ENCODE peak calls at places on chromosomes 16 and 17, in six cellular contexts. One of them, this sample, is unnamed.

GRCh38 chr16:66520406-66521194 is 29.3 kb downstream of the TK2 start:
- DNase-seq in NCI-H2171 treated with DMSO at 0.1 percent for 48 hours: no peak
- DNase-seq in GM10248: no peak
- DNase-seq in SW 1271: no peak
- DNase-seq in NCI-H2081: no peak
- DNase-seq in stimulated activated CD4-positive, alpha-beta T cell treated with anti-CD3 and anti-CD28 coated beads, TNF-alpha, amount 100 ng/mL, for 24 hours: no peak
- DNase-seq in this sample: no peak

GRCh38 chr16:3084969-3085670 is 14.0 kb downstream of the ZSCAN10 start:
- DNase-seq in NCI-H2171 treated with DMSO at 0.1 percent for 48 hours: no peak
- DNase-seq in GM10248: no peak
- DNase-seq in SW 1271: no peak
- DNase-seq in NCI-H2081: no peak
- DNase-seq in stimulated activated CD4-positive, alpha-beta T cell treated with anti-CD3 and anti-CD28 coated beads, TNF-alpha, amount 100 ng/mL, for 24 hours: no peak
- DNase-seq in this sample: no peak

GRCh38 chr16:57800213-57801097 is 1.8 kb downstream of the KIFC3 start:
- DNase-seq in NCI-H2171 treated with DMSO at 0.1 percent for 48 hours: no peak
- DNase-seq in GM10248: no peak
- DNase-seq in SW 1271: no peak
- DNase-seq in NCI-H2081: no peak
- DNase-seq in stimulated activated CD4-positive, alpha-beta T cell treated with anti-CD3 and anti-CD28 coated beads, TNF-alpha, amount 100 ng/mL, for 24 hours: no peak
- DNase-seq in this sample: no peak

GRCh38 chr17:57939797-57940196 is 15.4 kb downstream of the CUEDC1 start:
- DNase-seq in NCI-H2171 treated with DMSO at 0.1 percent for 48 hours: peak
- DNase-seq in GM10248: peak
- DNase-seq in SW 1271: no peak
- DNase-seq in NCI-H2081: peak
- DNase-seq in stimulated activated CD4-positive, alpha-beta T cell treated with anti-CD3 and anti-CD28 coated beads, TNF-alpha, amount 100 ng/mL, for 24 hours: no peak
- DNase-seq in this sample: peak

GRCh38 chr17:49995055-49995738 is at the start of gene DLX3:
- DNase-seq in NCI-H2171 treated with DMSO at 0.1 percent for 48 hours: peak
- DNase-seq in GM10248: no peak
- DNase-seq in SW 1271: no peak
- DNase-seq in NCI-H2081: peak
- DNase-seq in stimulated activated CD4-positive, alpha-beta T cell treated with anti-CD3 and anti-CD28 coated beads, TNF-alpha, amount 100 ng/mL, for 24 hours: no peak
- DNase-seq in this sample: peak

GRCh38 chr16:4666537-4667202 is 26.7 kb upstream of the NUDT16L1 start:
- DNase-seq in NCI-H2171 treated with DMSO at 0.1 percent for 48 hours: no peak
- DNase-seq in GM10248: no peak
- DNase-seq in SW 1271: no peak
- DNase-seq in NCI-H2081: no peak
- DNase-seq in stimulated activated CD4-positive, alpha-beta T cell treated with anti-CD3 and anti-CD28 coated beads, TNF-alpha, amount 100 ng/mL, for 24 hours: no peak
- DNase-seq in this sample: no peak

GRCh38 chr17:2724783-2725164 is 13.2 kb upstream of the CLUH start:
- DNase-seq in NCI-H2171 treated with DMSO at 0.1 percent for 48 hours: no peak
- DNase-seq in GM10248: no peak
- DNase-seq in SW 1271: no peak
- DNase-seq in NCI-H2081: no peak
- DNase-seq in stimulated activated CD4-positive, alpha-beta T cell treated with anti-CD3 and anti-CD28 coated beads, TNF-alpha, amount 100 ng/mL, for 24 hours: peak
- DNase-seq in this sample: no peak

GRCh38 chr17:48134912-48135480 is 27.4 kb downstream of the SNX11 start:
- DNase-seq in NCI-H2171 treated with DMSO at 0.1 percent for 48 hours: no peak
- DNase-seq in GM10248: peak
- DNase-seq in SW 1271: peak
- DNase-seq in NCI-H2081: no peak
- DNase-seq in stimulated activated CD4-positive, alpha-beta T cell treated with anti-CD3 and anti-CD28 coated beads, TNF-alpha, amount 100 ng/mL, for 24 hours: no peak
- DNase-seq in this sample: no peak

GRCh38 chr16:15597822-15598647 is 44.9 kb downstream of the MARF1 start:
- DNase-seq in NCI-H2171 treated with DMSO at 0.1 percent for 48 hours: no peak
- DNase-seq in GM10248: no peak
- DNase-seq in SW 1271: no peak
- DNase-seq in NCI-H2081: no peak
- DNase-seq in stimulated activated CD4-positive, alpha-beta T cell treated with anti-CD3 and anti-CD28 coated beads, TNF-alpha, amount 100 ng/mL, for 24 hours: no peak
- DNase-seq in this sample: no peak

GRCh38 chr17:81731271-81731670 is 19.2 kb downstream of the SLC25A10 start:
- DNase-seq in NCI-H2171 treated with DMSO at 0.1 percent for 48 hours: peak
- DNase-seq in GM10248: no peak
- DNase-seq in SW 1271: no peak
- DNase-seq in NCI-H2081: no peak
- DNase-seq in stimulated activated CD4-positive, alpha-beta T cell treated with anti-CD3 and anti-CD28 coated beads, TNF-alpha, amount 100 ng/mL, for 24 hours: no peak
- DNase-seq in this sample: no peak

GRCh38 chr16:11328172-11329079 is 16.8 kb upstream of the RMI2 start:
- DNase-seq in NCI-H2171 treated with DMSO at 0.1 percent for 48 hours: no peak
- DNase-seq in GM10248: peak
- DNase-seq in SW 1271: peak
- DNase-seq in NCI-H2081: no peak
- DNase-seq in stimulated activated CD4-positive, alpha-beta T cell treated with anti-CD3 and anti-CD28 coated beads, TNF-alpha, amount 100 ng/mL, for 24 hours: peak
- DNase-seq in this sample: no peak

GRCh38 chr17:69457603-69458002 is 43.1 kb downstream of the MAP2K6 start:
- DNase-seq in NCI-H2171 treated with DMSO at 0.1 percent for 48 hours: no peak
- DNase-seq in GM10248: no peak
- DNase-seq in SW 1271: no peak
- DNase-seq in NCI-H2081: no peak
- DNase-seq in stimulated activated CD4-positive, alpha-beta T cell treated with anti-CD3 and anti-CD28 coated beads, TNF-alpha, amount 100 ng/mL, for 24 hours: no peak
- DNase-seq in this sample: no peak

GRCh38 chr17:57574040-57574513 is 171.0 kb downstream of the CCDC182 start:
- DNase-seq in NCI-H2171 treated with DMSO at 0.1 percent for 48 hours: peak
- DNase-seq in GM10248: no peak
- DNase-seq in SW 1271: no peak
- DNase-seq in NCI-H2081: no peak
- DNase-seq in stimulated activated CD4-positive, alpha-beta T cell treated with anti-CD3 and anti-CD28 coated beads, TNF-alpha, amount 100 ng/mL, for 24 hours: no peak
- DNase-seq in this sample: peak